ENCODE peak calls at places on chromosome 5, in nine cellular contexts. A is HTR-8/SVneo; Z is PC-9; C is globus pallidus; P is T-helper 2 cell; B is KBM-7; H is activated CD8-positive, alpha-beta memory T cell treated with anti-CD3 and anti-CD28 coated beads, Interleukin-2, amount 50 U/mL, for 48 hours; D is HEK293T; T is astrocyte. K is an unnamed sample.

GRCh38 chr5:53038196-53038847 is 49.2 kb downstream of the ITGA2 start:
- DNase-seq in C (no peak), P (no peak), T (no peak), A (no peak), D (no peak), B (no peak), H (no peak), Z (no peak), K (no peak)

GRCh38 chr5:37841223-37841622 is 1.4 kb upstream of the GDNF start:
- DNase-seq in Z (no peak), B (no peak), A (no peak), D (no peak), C (no peak), P (no peak), T (peak; percentile 49), H (no peak), K (no peak)

GRCh38 chr5:640461-641330 is 28.6 kb downstream of the CEP72 start:
- DNase-seq in H (no peak), A (no peak), Z (no peak), T (no peak), P (no peak), D (no peak), C (no peak), B (no peak), K (no peak)

GRCh38 chr5:138068742-138069375 is 15.0 kb upstream of the WNT8A start:
- DNase-seq in A (peak; percentile 79), B (peak; percentile 85), C (peak; percentile 82), T (peak; percentile 55), Z (peak; percentile 55), D (peak; percentile 79), P (peak; percentile 35), H (peak; percentile 87), K (peak; percentile 90)

GRCh38 chr5:172414618-172415599 is 39.4 kb downstream of the SH3PXD2B start:
- DNase-seq in A (no peak), D (no peak), T (no peak), C (no peak), Z (no peak), B (no peak), P (no peak), H (no peak), K (no peak)

GRCh38 chr5:147388171-147388977 is 121.5 kb downstream of the DPYSL3 start:
- DNase-seq in T (no peak), B (no peak), Z (no peak), D (no peak), C (no peak), P (no peak), H (no peak), A (no peak), K (no peak)

GRCh38 chr5:67000794-67001475 is 195.7 kb downstream of the CD180 start:
- DNase-seq in Z (peak; percentile 67), B (no peak), A (no peak), H (no peak), C (no peak), P (no peak), T (no peak), D (no peak), K (no peak)

GRCh38 chr5:158506648-158507047 is 593.1 kb downstream of the EBF1 start:
- DNase-seq in T (no peak), A (no peak), H (no peak), P (no peak), C (no peak), B (no peak), D (no peak), Z (no peak), K (no peak)

GRCh38 chr5:35884125-35884788 is 27.6 kb downstream of the IL7R start:
- DNase-seq in D (no peak), C (no peak), B (peak; percentile 59), P (no peak), H (no peak), T (peak; percentile 94), A (peak; percentile 93), Z (peak; percentile 85), K (peak; percentile 75)

GRCh38 chr5:67648201-67648671 is 451.6 kb upstream of the CD180 start:
- DNase-seq in B (no peak), T (peak; percentile 94), C (no peak), Z (no peak), D (no peak), H (no peak), A (no peak), P (no peak), K (peak; percentile 89)

GRCh38 chr5:95958308-95959014 is 3.2 kb downstream of the ELL2 start:
- DNase-seq in P (no peak), C (no peak), D (no peak), Z (no peak), A (no peak), T (peak; percentile 39), B (no peak), H (no peak), K (peak; percentile 27)

GRCh38 chr5:74415695-74416102 is 224.8 kb downstream of the ENC1 start:
- DNase-seq in H (no peak), D (no peak), P (no peak), A (no peak), B (peak; percentile 41), T (no peak), Z (no peak), C (no peak), K (no peak)

GRCh38 chr5:100706796-100707195 is 171.6 kb downstream of the FAM174A start:
- DNase-seq in P (no peak), H (no peak), C (no peak), A (no peak), B (peak; percentile 72), D (no peak), Z (peak; percentile 48), T (no peak), K (no peak)

GRCh38 chr5:134874831-134875655 is 872 bp downstream of the TXNDC15 start:
- DNase-seq in Z (peak; percentile 48), A (peak; percentile 65), T (peak; percentile 83), D (peak; percentile 37), P (no peak), B (peak; percentile 52), C (peak; percentile 80), H (peak; percentile 75), K (peak; percentile 24)

GRCh38 chr5:160271396-160271795 is 41.0 kb downstream of the CCNJL start:
- DNase-seq in Z (no peak), B (peak; percentile 75), C (no peak), D (no peak), T (no peak), A (no peak), H (no peak), P (no peak), K (peak; percentile 55)

GRCh38 chr5:43075319-43076293 is 35.5 kb upstream of the ANXA2R start:
- DNase-seq in B (no peak), H (no peak), Z (no peak), T (no peak), P (no peak), A (no peak), D (no peak), C (no peak), K (peak; percentile 67)

GRCh38 chr5:55724276-55724675 is 12.2 kb upstream of the SLC38A9 start:
- DNase-seq in Z (no peak), D (no peak), A (no peak), C (no peak), P (no peak), T (no peak), H (no peak), B (no peak), K (peak; percentile 2)

GRCh38 chr5:78508231-78508765 is 140.3 kb downstream of the LHFPL2 start:
- DNase-seq in Z (peak; percentile 73), T (peak; percentile 62), A (peak; percentile 27), H (no peak), D (peak; percentile 53), B (no peak), C (no peak), P (no peak), K (peak; percentile 61)

GRCh38 chr5:148186248-148187003 is 16.4 kb upstream of the SPINK6 start:
- DNase-seq in T (peak; percentile 81), Z (peak; percentile 75), D (no peak), A (no peak), H (no peak), C (no peak), B (peak; percentile 34), P (no peak), K (peak; percentile 89)

GRCh38 chr5:103256178-103256577 is 2.4 kb upstream of the MACIR start:
- DNase-seq in B (no peak), H (no peak), Z (no peak), D (no peak), P (no peak), C (no peak), T (no peak), A (no peak), K (no peak)

GRCh38 chr5:18881615-18882014 is 1106.4 kb downstream of the CDH18 start:
- DNase-seq in Z (no peak), T (no peak), A (no peak), P (no peak), B (no peak), C (no peak), H (no peak), D (no peak), K (no peak)

GRCh38 chr5:167835146-167835545 is 456.3 kb upstream of the WWC1 start:
- DNase-seq in P (no peak), H (no peak), B (no peak), T (no peak), A (no peak), D (no peak), Z (no peak), C (no peak), K (peak; percentile 25)

GRCh38 chr5:169013846-169014245 is 287.1 kb downstream of the SLIT3 start:
- DNase-seq in B (no peak), T (no peak), H (no peak), A (no peak), P (no peak), C (no peak), D (no peak), Z (no peak), K (no peak)

GRCh38 chr5:65961644-65962043 is 35.3 kb downstream of the ERBIN start:
- DNase-seq in C (no peak), A (peak; percentile 24), T (peak; percentile 76), Z (no peak), B (no peak), D (no peak), P (no peak), H (no peak), K (peak; percentile 39)

GRCh38 chr5:150438873-150439546 is 10.5 kb downstream of the RPS14 start:
- DNase-seq in A (peak; percentile 41), P (no peak), C (no peak), H (no peak), T (no peak), D (peak; percentile 63), B (peak; percentile 45), Z (peak; percentile 44), K (peak; percentile 45)

GRCh38 chr5:820245-820644 is 30.5 kb downstream of the ZDHHC11 start:
- DNase-seq in Z (peak; percentile 34), C (no peak), D (no peak), H (no peak), P (no peak), A (no peak), B (no peak), T (no peak), K (no peak)

GRCh38 chr5:10691826-10692785 is 68.9 kb downstream of the DAP start:
- DNase-seq in C (no peak), P (no peak), A (peak; percentile 78), B (no peak), Z (no peak), H (no peak), T (peak; percentile 90), D (no peak), K (no peak)

GRCh38 chr5:132426525-132427138 is 57.1 kb downstream of the SLC22A5 start:
- DNase-seq in T (peak; percentile 94), Z (peak; percentile 93), B (peak; percentile 91), C (no peak), D (no peak), A (peak; percentile 80), H (peak; percentile 88), P (no peak), K (peak; percentile 91)

GRCh38 chr5:52693279-52693678 is 94.4 kb upstream of the ITGA1 start:
- DNase-seq in H (no peak), D (peak; percentile 22), P (no peak), T (no peak), A (no peak), B (no peak), Z (no peak), C (peak; percentile 3), K (peak; percentile 67)

GRCh38 chr5:64331597-64332277 is 166.1 kb downstream of the RNF180 start:
- DNase-seq in C (no peak), P (no peak), B (no peak), Z (no peak), T (no peak), D (no peak), A (no peak), H (no peak), K (no peak)

GRCh38 chr5:5183192-5183699 is 43.1 kb downstream of the ADAMTS16 start:
- DNase-seq in A (no peak), B (no peak), C (no peak), Z (no peak), P (no peak), T (peak; percentile 26), H (no peak), D (no peak), K (peak; percentile 6)

K was measured in cardiac muscle cell.